ENCODE peak calls at places on chromosome 1, in ten cellular contexts. W, H, K, V, T, G, X, M, L and F are unnamed samples.

GRCh38 chr1:13760340-13760739 is 60.4 kb downstream of the PRDM2 start:
- DNase-seq in X (no peak), V (no peak), K (no peak), M (no peak), G (no peak), L (no peak), T (no peak), H (no peak), W (no peak), F (no peak)

GRCh38 chr1:54224233-54224632 is 24.3 kb downstream of the MRPL37 start:
- DNase-seq in M (no peak), V (no peak), X (no peak), H (no peak), G (no peak), L (no peak), T (no peak), W (no peak), K (no peak), F (no peak)

GRCh38 chr1:29482064-29482463 is 245.7 kb downstream of the PTPRU start:
- DNase-seq in H (no peak), K (no peak), L (no peak), G (no peak), T (no peak), M (no peak), V (no peak), W (no peak), X (no peak), F (no peak)

GRCh38 chr1:43858324-43858723 is 75.3 kb upstream of the ARTN start:
- DNase-seq in X (peak; percentile 98), W (no peak), H (no peak), K (no peak), G (peak; percentile 67), T (peak; percentile 99), L (peak; percentile 44), V (no peak), M (no peak), F (no peak)

GRCh38 chr1:56576880-56577858 is 2.2 kb downstream of the PLPP3 start:
- DNase-seq in W (peak; percentile 20), X (peak; percentile 16), K (no peak), T (peak; percentile 32), V (no peak), M (no peak), G (peak; percentile 56), L (peak; percentile 73), H (peak; percentile 66), F (no peak)

GRCh38 chr1:46806196-46807020 is 7.6 kb downstream of the CYP4B1 start:
- DNase-seq in G (no peak), M (no peak), K (no peak), W (no peak), T (peak; percentile 35), H (no peak), X (no peak), V (no peak), L (no peak), F (no peak)

GRCh38 chr1:145711213-145711651 is 4.1 kb upstream of the PDZK1 start:
- DNase-seq in K (no peak), G (no peak), M (no peak), W (no peak), H (peak; percentile 7), L (no peak), T (no peak), X (peak; percentile 48), V (no peak), F (no peak)

GRCh38 chr1:153206631-153207030 is 3.4 kb downstream of the LELP1 start:
- DNase-seq in G (no peak), M (no peak), V (no peak), L (no peak), X (no peak), T (no peak), H (no peak), W (no peak), K (no peak), F (no peak)